ENCODE peak calls at places on chromosomes 11 and 22, in seven cellular contexts. K is astrocyte of the spinal cord, D is A673, P is HFF-Myc, A is AG10803, C is fibroblast of the aortic adventitia, X is fibroblast of villous mesenchyme. S is an unnamed sample.

GRCh38 chr22:26273011-26273675 is 103.9 kb downstream of the SEZ6L start:
- DNase-seq in K (no peak), D (no peak), P (no peak), A (no peak), C (no peak), X (no peak), S (no peak)

GRCh38 chr11:113305440-113306336 is 8.7 kb upstream of the TTC12 start:
- DNase-seq in K (peak; percentile 57), D (peak; percentile 82), P (peak; percentile 19), A (peak; percentile 54), C (peak; percentile 68), X (peak; percentile 58), S (peak; percentile 74)

GRCh38 chr11:77106321-77106720 is 3.7 kb downstream of the OMP start:
- DNase-seq in K (no peak), D (no peak), P (no peak), A (peak; percentile 18), C (no peak), X (no peak), S (no peak)

GRCh38 chr22:29031236-29031982 is 30.2 kb downstream of the C22orf31 start:
- DNase-seq in K (peak; percentile 99), D (peak; percentile 9), P (peak; percentile 89), A (peak; percentile 87), C (peak; percentile 90), X (peak; percentile 94), S (peak; percentile 97)

GRCh38 chr11:19512621-19513020 is 200.0 kb upstream of the NAV2 start:
- DNase-seq in K (no peak), D (no peak), P (no peak), A (no peak), C (peak; percentile 30), X (no peak), S (no peak)

GRCh38 chr11:2466069-2466801 is 21.4 kb downstream of the KCNQ1 start:
- DNase-seq in K (no peak), D (no peak), P (no peak), A (no peak), C (no peak), X (no peak), S (no peak)

GRCh38 chr11:70863186-70863585 is 389.2 kb downstream of the SHANK2 start:
- DNase-seq in K (no peak), D (no peak), P (no peak), A (no peak), C (no peak), X (no peak), S (no peak)

GRCh38 chr11:11370263-11371060 is 17.4 kb upstream of the CSNK2A3 start:
- DNase-seq in K (no peak), D (no peak), P (no peak), A (no peak), C (no peak), X (no peak), S (no peak)

GRCh38 chr22:36379593-36380361 is 8.0 kb downstream of the MYH9 start:
- DNase-seq in K (peak; percentile 64), D (peak; percentile 53), P (no peak), A (no peak), C (no peak), X (no peak), S (peak; percentile 57)

GRCh38 chr11:123381817-123382554 is 48.1 kb upstream of the GRAMD1B start:
- DNase-seq in K (no peak), D (no peak), P (no peak), A (no peak), C (no peak), X (no peak), S (no peak)

GRCh38 chr11:2794947-2795346 is 90.6 kb downstream of the CDKN1C start:
- DNase-seq in K (no peak), D (no peak), P (no peak), A (no peak), C (no peak), X (no peak), S (no peak)

GRCh38 chr22:41223535-41223934 is 17.2 kb downstream of the CHADL start:
- DNase-seq in K (no peak), D (no peak), P (no peak), A (no peak), C (no peak), X (no peak), S (no peak)

GRCh38 chr11:111976614-111977140 is 39.5 kb downstream of the DIXDC1 start:
- DNase-seq in K (peak; percentile 17), D (no peak), P (no peak), A (no peak), C (no peak), X (no peak), S (peak; percentile 17)

GRCh38 chr22:24772493-24773220 is 1.9 kb downstream of the PIWIL3 start:
- DNase-seq in K (peak; percentile 29), D (peak; percentile 64), P (peak; percentile 19), A (peak; percentile 20), C (peak; percentile 53), X (peak; percentile 58), S (peak; percentile 62)

GRCh38 chr11:126544311-126545056 is 189.0 kb downstream of the ST3GAL4 start:
- DNase-seq in K (peak; percentile 73), D (peak; percentile 76), P (no peak), A (peak; percentile 71), C (peak; percentile 27), X (peak; percentile 21), S (peak; percentile 28)

DNA sequence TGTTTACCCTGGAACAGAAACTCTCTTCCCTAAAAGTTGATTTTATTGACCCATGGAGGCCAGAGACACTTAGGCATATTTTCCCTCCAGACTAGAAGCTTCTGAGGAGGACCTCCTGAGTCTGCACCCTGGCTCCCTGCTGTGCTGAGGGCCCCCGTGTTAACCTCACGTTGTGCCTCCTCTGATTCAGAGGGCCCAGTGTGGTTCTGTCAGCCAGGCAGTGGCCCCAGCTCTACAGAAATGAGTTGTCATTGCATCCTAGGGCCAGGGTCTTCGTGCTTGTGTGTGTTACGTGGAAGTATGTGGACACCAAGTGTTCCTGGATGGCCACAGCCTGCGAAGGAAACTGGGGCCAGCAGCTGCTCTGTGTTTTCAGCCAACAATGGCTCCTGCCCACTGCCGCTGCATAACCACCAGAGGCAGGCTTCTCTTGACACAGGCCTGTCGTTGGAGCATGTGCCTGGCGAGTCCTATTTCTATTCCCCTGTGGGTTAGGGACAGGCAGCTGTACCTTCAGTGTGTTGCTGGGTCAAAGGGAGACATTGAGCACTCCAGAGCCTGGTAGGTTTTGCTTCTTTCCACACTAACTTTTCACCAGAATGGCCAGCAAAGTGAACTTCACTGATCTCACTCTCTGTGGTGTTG is 44.5 kb downstream of the MED15 start:
- DNase-seq in K (no peak), D (peak; percentile 44), P (no peak), A (peak; percentile 54), C (peak; percentile 47), X (no peak), S (peak; percentile 55)
- TF ChIP-seq CTCF in K (peak; percentile 46), D (peak; percentile 34), P (peak; percentile 30), A (peak; percentile 60), C (peak; percentile 58), X (peak; percentile 28), S (peak; percentile 53)

GRCh38 chr11:118265954-118266353 is 1.9 kb upstream of the MPZL2 start:
- DNase-seq in K (no peak), D (no peak), P (no peak), A (no peak), C (no peak), X (no peak), S (no peak)

GRCh38 chr11:118263109-118263508 is 988 bp downstream of the MPZL2 start:
- DNase-seq in K (no peak), D (no peak), P (no peak), A (no peak), C (no peak), X (no peak), S (no peak)

GRCh38 chr11:118267486-118267885 is 3.4 kb upstream of the MPZL2 start:
- DNase-seq in K (no peak), D (no peak), P (no peak), A (no peak), C (no peak), X (no peak), S (no peak)

GRCh38 chr11:118264568-118265470 is 722 bp upstream of the MPZL2 start:
- DNase-seq in K (no peak), D (no peak), P (no peak), A (no peak), C (no peak), X (no peak), S (no peak)

DNA sequence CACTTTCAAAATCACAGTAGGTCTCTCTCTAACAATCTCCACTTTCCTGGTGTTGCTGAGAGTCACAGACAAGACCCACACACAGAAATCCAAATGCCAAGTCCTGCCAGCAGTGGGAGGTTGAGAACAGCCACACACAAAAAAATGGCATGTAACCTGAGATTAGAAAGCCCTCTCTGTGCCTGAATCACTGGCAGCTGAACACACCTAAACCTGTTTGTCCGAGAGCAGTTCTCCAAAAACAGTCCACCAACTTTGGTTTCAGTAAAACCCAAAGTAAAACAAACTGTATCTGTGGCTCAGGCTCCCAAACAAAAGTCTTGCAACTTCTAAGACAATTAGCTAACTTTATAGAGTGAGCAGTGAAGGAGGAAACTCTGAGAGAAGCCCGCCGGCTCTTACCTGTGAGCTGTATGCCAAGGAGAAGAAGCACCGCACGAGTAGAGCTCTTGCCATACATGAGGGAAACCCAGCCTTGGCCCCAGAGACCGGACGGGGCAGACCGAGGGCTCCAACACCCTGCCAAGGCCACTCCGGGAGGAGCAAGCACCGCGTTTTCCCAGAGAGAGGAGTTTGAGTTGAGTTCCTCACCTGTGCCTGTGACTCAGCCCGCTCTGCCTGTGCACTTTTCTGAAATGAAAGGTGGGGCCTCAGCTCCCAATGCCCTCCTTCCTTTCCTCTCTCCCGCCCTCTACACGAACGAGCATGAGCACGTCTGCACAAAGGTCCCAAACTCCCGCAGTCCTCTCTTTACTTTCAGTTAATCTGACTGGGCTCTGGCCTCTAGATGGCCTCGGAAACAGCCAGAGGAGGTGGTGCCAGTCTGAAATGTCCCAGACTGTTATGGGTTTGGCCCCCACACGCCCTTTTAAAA is at the start of gene MPZL2:
- DNase-seq in K (no peak), D (no peak), P (no peak), A (no peak), C (no peak), X (no peak), S (no peak)
- TF ChIP-seq CTCF in K (no peak), D (no peak), P (no peak), A (no peak), C (no peak), X (no peak), S (no peak)

GRCh38 chr11:10080134-10080533 is 213.9 kb downstream of the SBF2 start:
- DNase-seq in K (peak; percentile 23), D (no peak), P (no peak), A (no peak), C (no peak), X (no peak), S (no peak)
- TF ChIP-seq CTCF in K (no peak), D (no peak), P (no peak), A (no peak), C (no peak), X (no peak), S (no peak)

GRCh38 chr22:50470491-50470890 is 4.3 kb downstream of the SBF1 start:
- DNase-seq in K (no peak), D (no peak), P (no peak), A (no peak), C (no peak), X (no peak), S (no peak)

GRCh38 chr22:50468626-50469025 is 6.2 kb downstream of the SBF1 start:
- DNase-seq in K (no peak), D (no peak), P (no peak), A (no peak), C (no peak), X (no peak), S (no peak)

GRCh38 chr22:50467773-50468440 is 6.9 kb downstream of the SBF1 start:
- DNase-seq in K (no peak), D (no peak), P (no peak), A (no peak), C (no peak), X (no peak), S (no peak)

GRCh38 chr22:50471197-50471847 is 3.5 kb downstream of the SBF1 start:
- DNase-seq in K (no peak), D (no peak), P (no peak), A (no peak), C (no peak), X (no peak), S (no peak)

GRCh38 chr22:50469377-50470305 is 5.2 kb downstream of the SBF1 start:
- DNase-seq in K (peak; percentile 51), D (peak; percentile 51), P (peak; percentile 25), A (peak; percentile 27), C (no peak), X (peak; percentile 31), S (peak; percentile 38)
- TF ChIP-seq CTCF in K (no peak), D (no peak), P (no peak), A (no peak), C (no peak), X (no peak), S (no peak)